ENCODE peak calls at places on chromosome 11, in four cellular contexts. One of them, this sample, is unnamed.

GRCh38 chr11:64089915-64090810 is 54.4 kb downstream of the FLRT1 start:
- DNase-seq in suprapubic skin: no peak
- DNase-seq in CD4-positive, CD25-positive, alpha-beta regulatory T cell: no peak
- DNase-seq in stimulated activated naive CD8-positive, alpha-beta T cell treated with anti-CD3 and anti-CD28 coated beads, Interleukin-15, amount 100 ng/mL, for 72 hours: no peak
- DNase-seq in this sample: no peak

GRCh38 chr11:8867856-8868705 is 42.9 kb upstream of the AKIP1 start:
- DNase-seq in suprapubic skin: no peak
- DNase-seq in CD4-positive, CD25-positive, alpha-beta regulatory T cell: no peak
- DNase-seq in stimulated activated naive CD8-positive, alpha-beta T cell treated with anti-CD3 and anti-CD28 coated beads, Interleukin-15, amount 100 ng/mL, for 72 hours: no peak
- DNase-seq in this sample: no peak

GRCh38 chr11:76763573-76764348 is 19.4 kb upstream of the TSKU start:
- DNase-seq in suprapubic skin: no peak
- DNase-seq in CD4-positive, CD25-positive, alpha-beta regulatory T cell: no peak
- DNase-seq in stimulated activated naive CD8-positive, alpha-beta T cell treated with anti-CD3 and anti-CD28 coated beads, Interleukin-15, amount 100 ng/mL, for 72 hours: no peak
- DNase-seq in this sample: no peak

GRCh38 chr11:103471546-103471945 is 362.3 kb downstream of the DYNC2H1 start:
- DNase-seq in suprapubic skin: no peak
- DNase-seq in CD4-positive, CD25-positive, alpha-beta regulatory T cell: no peak
- DNase-seq in stimulated activated naive CD8-positive, alpha-beta T cell treated with anti-CD3 and anti-CD28 coated beads, Interleukin-15, amount 100 ng/mL, for 72 hours: no peak
- DNase-seq in this sample: no peak

GRCh38 chr11:8060146-8060719 is 20.8 kb upstream of the TUB start:
- DNase-seq in suprapubic skin: no peak
- DNase-seq in CD4-positive, CD25-positive, alpha-beta regulatory T cell: no peak
- DNase-seq in stimulated activated naive CD8-positive, alpha-beta T cell treated with anti-CD3 and anti-CD28 coated beads, Interleukin-15, amount 100 ng/mL, for 72 hours: peak; percentile 1
- DNase-seq in this sample: no peak

GRCh38 chr11:15097411-15097810 is 17.3 kb upstream of the INSC start:
- DNase-seq in suprapubic skin: no peak
- DNase-seq in CD4-positive, CD25-positive, alpha-beta regulatory T cell: no peak
- DNase-seq in stimulated activated naive CD8-positive, alpha-beta T cell treated with anti-CD3 and anti-CD28 coated beads, Interleukin-15, amount 100 ng/mL, for 72 hours: no peak
- DNase-seq in this sample: no peak

GRCh38 chr11:123202723-123203122 is 7.7 kb upstream of the CLMP start:
- DNase-seq in suprapubic skin: no peak
- DNase-seq in CD4-positive, CD25-positive, alpha-beta regulatory T cell: no peak
- DNase-seq in stimulated activated naive CD8-positive, alpha-beta T cell treated with anti-CD3 and anti-CD28 coated beads, Interleukin-15, amount 100 ng/mL, for 72 hours: no peak
- DNase-seq in this sample: no peak

GRCh38 chr11:94325681-94326080 is 21.3 kb downstream of the IZUMO1R start:
- DNase-seq in suprapubic skin: no peak
- DNase-seq in CD4-positive, CD25-positive, alpha-beta regulatory T cell: peak; percentile 63
- DNase-seq in stimulated activated naive CD8-positive, alpha-beta T cell treated with anti-CD3 and anti-CD28 coated beads, Interleukin-15, amount 100 ng/mL, for 72 hours: peak; percentile 59
- DNase-seq in this sample: no peak

GRCh38 chr11:36564376-36565032 is 3.3 kb upstream of the RAG1 start:
- DNase-seq in suprapubic skin: no peak
- DNase-seq in CD4-positive, CD25-positive, alpha-beta regulatory T cell: peak; percentile 52
- DNase-seq in stimulated activated naive CD8-positive, alpha-beta T cell treated with anti-CD3 and anti-CD28 coated beads, Interleukin-15, amount 100 ng/mL, for 72 hours: peak; percentile 28
- DNase-seq in this sample: no peak

GRCh38 chr11:86511086-86511551 is 136.4 kb downstream of the CCDC81 start:
- DNase-seq in suprapubic skin: no peak
- DNase-seq in CD4-positive, CD25-positive, alpha-beta regulatory T cell: no peak
- DNase-seq in stimulated activated naive CD8-positive, alpha-beta T cell treated with anti-CD3 and anti-CD28 coated beads, Interleukin-15, amount 100 ng/mL, for 72 hours: no peak
- DNase-seq in this sample: no peak

GRCh38 chr11:66332371-66333219 is 3.6 kb downstream of the RIN1 start:
- DNase-seq in suprapubic skin: no peak
- DNase-seq in CD4-positive, CD25-positive, alpha-beta regulatory T cell: no peak
- DNase-seq in stimulated activated naive CD8-positive, alpha-beta T cell treated with anti-CD3 and anti-CD28 coated beads, Interleukin-15, amount 100 ng/mL, for 72 hours: no peak
- DNase-seq in this sample: no peak

GRCh38 chr11:10385696-10386095 is 69.4 kb upstream of the AMPD3 start:
- DNase-seq in suprapubic skin: peak; percentile 82
- DNase-seq in CD4-positive, CD25-positive, alpha-beta regulatory T cell: no peak
- DNase-seq in stimulated activated naive CD8-positive, alpha-beta T cell treated with anti-CD3 and anti-CD28 coated beads, Interleukin-15, amount 100 ng/mL, for 72 hours: no peak
- DNase-seq in this sample: peak; percentile 34

GRCh38 chr11:10302744-10303557 is 1.9 kb upstream of the ADM start:
- DNase-seq in suprapubic skin: peak; percentile 96
- DNase-seq in CD4-positive, CD25-positive, alpha-beta regulatory T cell: peak; percentile 74
- DNase-seq in stimulated activated naive CD8-positive, alpha-beta T cell treated with anti-CD3 and anti-CD28 coated beads, Interleukin-15, amount 100 ng/mL, for 72 hours: peak; percentile 62
- DNase-seq in this sample: peak; percentile 84

GRCh38 chr11:120511804-120512726 is 517 bp downstream of the GRIK4 start:
- DNase-seq in suprapubic skin: peak; percentile 74
- DNase-seq in CD4-positive, CD25-positive, alpha-beta regulatory T cell: no peak
- DNase-seq in stimulated activated naive CD8-positive, alpha-beta T cell treated with anti-CD3 and anti-CD28 coated beads, Interleukin-15, amount 100 ng/mL, for 72 hours: no peak
- DNase-seq in this sample: no peak

GRCh38 chr11:114166389-114166788 is 106.9 kb downstream of the ZBTB16 start:
- DNase-seq in suprapubic skin: no peak
- DNase-seq in CD4-positive, CD25-positive, alpha-beta regulatory T cell: no peak
- DNase-seq in stimulated activated naive CD8-positive, alpha-beta T cell treated with anti-CD3 and anti-CD28 coated beads, Interleukin-15, amount 100 ng/mL, for 72 hours: no peak
- DNase-seq in this sample: no peak

GRCh38 chr11:1038361-1038760 is 1.8 kb upstream of the MUC6 start:
- DNase-seq in suprapubic skin: no peak
- DNase-seq in CD4-positive, CD25-positive, alpha-beta regulatory T cell: no peak
- DNase-seq in stimulated activated naive CD8-positive, alpha-beta T cell treated with anti-CD3 and anti-CD28 coated beads, Interleukin-15, amount 100 ng/mL, for 72 hours: no peak
- DNase-seq in this sample: no peak